ENCODE peak calls at places on chromosomes 5 and 9, in eight cellular contexts. One of them, this sample, is unnamed. For H3K4me1, the result is how much of the 10 kb centered on the place peaks cover.

GRCh38 chr5:126912607-126913006 is 117.8 kb downstream of the MARCHF3 start:
- DNase-seq in A673: no peak
- DNase-seq in gastrocnemius medialis: no peak
- DNase-seq in GM23248: peak
- DNase-seq in thoracic aorta: no peak
- DNase-seq in left lung: no peak
- DNase-seq in thyroid gland: no peak
- DNase-seq in cardiac muscle cell: no peak
- DNase-seq in this sample: no peak

GRCh38 chr9:132094314-132094791 is 14.7 kb upstream of the MED27 start:
- DNase-seq in A673: no peak
- DNase-seq in gastrocnemius medialis: no peak
- DNase-seq in GM23248: peak
- DNase-seq in thoracic aorta: no peak
- DNase-seq in left lung: no peak
- DNase-seq in thyroid gland: no peak
- DNase-seq in cardiac muscle cell: no peak
- DNase-seq in this sample: no peak

GRCh38 chr5:157308826-157309465 is 43.0 kb downstream of the CYFIP2 start:
- DNase-seq in A673: peak
- DNase-seq in gastrocnemius medialis: no peak
- DNase-seq in GM23248: peak
- DNase-seq in thoracic aorta: no peak
- DNase-seq in left lung: no peak
- DNase-seq in thyroid gland: no peak
- DNase-seq in cardiac muscle cell: no peak
- DNase-seq in this sample: no peak

GRCh38 chr9:4223434-4223833 is 76.4 kb downstream of the GLIS3 start:
- DNase-seq in A673: no peak
- DNase-seq in gastrocnemius medialis: no peak
- DNase-seq in GM23248: no peak
- DNase-seq in thoracic aorta: no peak
- DNase-seq in left lung: no peak
- DNase-seq in thyroid gland: no peak
- DNase-seq in cardiac muscle cell: no peak
- DNase-seq in this sample: no peak

GRCh38 chr5:163473613-163474243 is 13.3 kb downstream of the HMMR start:
- DNase-seq in A673: no peak
- DNase-seq in gastrocnemius medialis: no peak
- DNase-seq in GM23248: no peak
- DNase-seq in thoracic aorta: no peak
- DNase-seq in left lung: no peak
- DNase-seq in thyroid gland: no peak
- DNase-seq in cardiac muscle cell: no peak
- DNase-seq in this sample: no peak

GRCh38 chr5:66596791-66597757 is 881 bp downstream of the MAST4 start:
- DNase-seq in A673: peak
- DNase-seq in gastrocnemius medialis: no peak
- DNase-seq in GM23248: peak
- DNase-seq in thoracic aorta: no peak
- DNase-seq in left lung: peak
- DNase-seq in thyroid gland: peak
- DNase-seq in cardiac muscle cell: peak
- DNase-seq in this sample: peak

GRCh38 chr5:2259494-2260107 is 376.9 kb upstream of the IRX4 start:
- DNase-seq in A673: no peak
- DNase-seq in gastrocnemius medialis: no peak
- DNase-seq in GM23248: no peak
- DNase-seq in thoracic aorta: no peak
- DNase-seq in left lung: peak
- DNase-seq in thyroid gland: no peak
- DNase-seq in cardiac muscle cell: no peak
- DNase-seq in this sample: no peak

GRCh38 chr9:124133752-124134151 is 122.2 kb downstream of the LHX2 start:
- DNase-seq in A673: no peak
- DNase-seq in gastrocnemius medialis: no peak
- DNase-seq in GM23248: peak
- DNase-seq in thoracic aorta: no peak
- DNase-seq in left lung: no peak
- DNase-seq in thyroid gland: no peak
- DNase-seq in cardiac muscle cell: peak
- DNase-seq in this sample: peak

GRCh38 chr5:179261301-179262125 is 83.7 kb downstream of the ADAMTS2 start:
- DNase-seq in A673: no peak
- DNase-seq in gastrocnemius medialis: no peak
- DNase-seq in GM23248: peak
- DNase-seq in thoracic aorta: no peak
- DNase-seq in left lung: peak
- DNase-seq in thyroid gland: no peak
- DNase-seq in cardiac muscle cell: peak
- DNase-seq in this sample: peak

GRCh38 chr9:81590688-81591087 is 98.7 kb downstream of the TLE1 start:
- DNase-seq in A673: no peak
- DNase-seq in gastrocnemius medialis: no peak
- DNase-seq in GM23248: no peak
- DNase-seq in thoracic aorta: no peak
- DNase-seq in left lung: no peak
- DNase-seq in thyroid gland: no peak
- DNase-seq in cardiac muscle cell: no peak
- DNase-seq in this sample: no peak

GRCh38 chr5:74919487-74919886 is 53.3 kb upstream of the FAM169A start:
- DNase-seq in A673: peak
- DNase-seq in gastrocnemius medialis: no peak
- DNase-seq in GM23248: peak
- DNase-seq in thoracic aorta: no peak
- DNase-seq in left lung: no peak
- DNase-seq in thyroid gland: no peak
- DNase-seq in cardiac muscle cell: peak
- DNase-seq in this sample: no peak

GRCh38 chr5:38923661-38924451 is 78.0 kb downstream of the OSMR start:
- DNase-seq in A673: no peak
- DNase-seq in gastrocnemius medialis: no peak
- DNase-seq in GM23248: peak
- DNase-seq in thoracic aorta: no peak
- DNase-seq in left lung: no peak
- DNase-seq in thyroid gland: no peak
- DNase-seq in cardiac muscle cell: no peak
- DNase-seq in this sample: no peak

GRCh38 chr5:154405078-154405792 is 40.6 kb upstream of the SAP30L start:
- DNase-seq in A673: peak
- DNase-seq in gastrocnemius medialis: peak
- DNase-seq in GM23248: peak
- DNase-seq in thoracic aorta: peak
- DNase-seq in left lung: peak
- DNase-seq in thyroid gland: peak
- DNase-seq in cardiac muscle cell: peak
- DNase-seq in this sample: peak

GRCh38 chr5:108858959-108859358 is 111.3 kb downstream of the FER start:
- DNase-seq in A673: peak
- DNase-seq in gastrocnemius medialis: no peak
- DNase-seq in GM23248: peak
- DNase-seq in thoracic aorta: no peak
- DNase-seq in left lung: no peak
- DNase-seq in thyroid gland: no peak
- DNase-seq in cardiac muscle cell: no peak
- DNase-seq in this sample: no peak

GRCh38 chr9:27337833-27338526 is 41.0 kb upstream of the EQTN start:
- DNase-seq in A673: no peak
- DNase-seq in gastrocnemius medialis: no peak
- DNase-seq in GM23248: no peak
- DNase-seq in thoracic aorta: no peak
- DNase-seq in left lung: no peak
- DNase-seq in thyroid gland: no peak
- DNase-seq in cardiac muscle cell: no peak
- DNase-seq in this sample: no peak

GRCh38 chr5:10478436-10478835 is 36.8 kb downstream of the ROPN1L start:
- DNase-seq in A673: no peak
- DNase-seq in gastrocnemius medialis: no peak
- DNase-seq in GM23248: peak
- DNase-seq in thoracic aorta: no peak
- DNase-seq in left lung: no peak
- DNase-seq in thyroid gland: no peak
- DNase-seq in cardiac muscle cell: no peak
- DNase-seq in this sample: no peak

GRCh38 chr5:173420108-173420507 is 91.9 kb upstream of the STC2 start:
- DNase-seq in A673: no peak
- DNase-seq in gastrocnemius medialis: no peak
- DNase-seq in GM23248: peak
- DNase-seq in thoracic aorta: no peak
- DNase-seq in left lung: no peak
- DNase-seq in thyroid gland: no peak
- DNase-seq in cardiac muscle cell: no peak
- DNase-seq in this sample: peak

GRCh38 chr9:4662989-4663792 is 1.1 kb downstream of the PLPP6 start:
- DNase-seq in A673: peak
- DNase-seq in gastrocnemius medialis: no peak
- DNase-seq in GM23248: peak
- DNase-seq in thoracic aorta: no peak
- DNase-seq in left lung: no peak
- DNase-seq in thyroid gland: no peak
- DNase-seq in cardiac muscle cell: no peak
- DNase-seq in this sample: no peak

GRCh38 chr5:6086871-6087270 is 291.5 kb downstream of the MED10 start:
- DNase-seq in A673: no peak
- DNase-seq in gastrocnemius medialis: no peak
- DNase-seq in GM23248: no peak
- DNase-seq in thoracic aorta: no peak
- DNase-seq in left lung: no peak
- DNase-seq in thyroid gland: no peak
- DNase-seq in cardiac muscle cell: no peak
- DNase-seq in this sample: no peak

GRCh38 chr9:137439158-137439714 is 1.9 kb downstream of the ENTPD8 start:
- DNase-seq in A673: no peak
- DNase-seq in gastrocnemius medialis: no peak
- DNase-seq in GM23248: no peak
- DNase-seq in thoracic aorta: no peak
- DNase-seq in left lung: peak
- DNase-seq in thyroid gland: no peak
- DNase-seq in cardiac muscle cell: no peak
- DNase-seq in this sample: no peak

GRCh38 chr9:137438591-137439157 is 2.5 kb downstream of the ENTPD8 start:
- DNase-seq in A673: no peak
- DNase-seq in gastrocnemius medialis: no peak
- DNase-seq in GM23248: no peak
- DNase-seq in thoracic aorta: no peak
- DNase-seq in left lung: peak
- DNase-seq in thyroid gland: no peak
- DNase-seq in cardiac muscle cell: no peak
- DNase-seq in this sample: peak

GRCh38 chr9:137441289-137441934 is at the start of gene ENTPD8:
- DNase-seq in A673: peak
- DNase-seq in gastrocnemius medialis: no peak
- DNase-seq in GM23248: peak
- DNase-seq in thoracic aorta: no peak
- DNase-seq in left lung: peak
- DNase-seq in thyroid gland: peak
- DNase-seq in cardiac muscle cell: peak
- DNase-seq in this sample: peak

GRCh38 chr9:137444106-137444790 is 3.1 kb upstream of the ENTPD8 start:
- DNase-seq in A673: no peak
- DNase-seq in gastrocnemius medialis: no peak
- DNase-seq in GM23248: no peak
- DNase-seq in thoracic aorta: no peak
- DNase-seq in left lung: peak
- DNase-seq in thyroid gland: no peak
- DNase-seq in cardiac muscle cell: no peak
- DNase-seq in this sample: no peak

DNA sequence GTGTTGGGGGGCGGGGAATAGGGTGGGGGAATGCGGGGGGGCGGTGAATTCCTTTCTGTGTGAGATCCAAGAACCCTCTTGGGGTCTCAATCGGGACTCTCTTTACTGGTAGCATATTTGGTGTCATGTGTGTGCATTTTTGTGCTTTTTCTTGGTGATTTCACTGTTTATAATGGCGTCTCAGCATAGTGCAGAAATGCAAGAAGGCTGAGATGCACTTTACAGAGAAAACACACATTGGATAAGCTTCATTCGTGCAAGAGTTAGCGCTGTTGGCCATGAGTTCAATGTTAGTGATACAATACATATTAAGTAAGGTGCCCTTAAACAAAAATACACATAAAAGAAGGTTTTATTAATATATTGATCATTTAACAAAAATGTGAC is 771 bp upstream of the ENTPD8 start:
- DNase-seq in A673: no peak
- DNase-seq in gastrocnemius medialis: no peak
- DNase-seq in GM23248: no peak
- DNase-seq in thoracic aorta: no peak
- DNase-seq in left lung: no peak
- DNase-seq in thyroid gland: no peak
- DNase-seq in cardiac muscle cell: no peak
- DNase-seq in this sample: no peak
- H3K4me3 ChIP-seq in A673: no peak
- H3K4me3 ChIP-seq in gastrocnemius medialis: no peak
- H3K4me3 ChIP-seq in GM23248: no peak
- H3K4me3 ChIP-seq in thoracic aorta: peak
- H3K4me3 ChIP-seq in left lung: no peak
- H3K4me3 ChIP-seq in thyroid gland: no peak
- H3K4me3 ChIP-seq in cardiac muscle cell: peak
- H3K4me3 ChIP-seq in this sample: no peak

GRCh38 chr9:121568101-121568460 is 68.4 kb upstream of the GGTA1 start:
- DNase-seq in A673: no peak
- DNase-seq in gastrocnemius medialis: no peak
- DNase-seq in GM23248: no peak
- DNase-seq in thoracic aorta: no peak
- DNase-seq in left lung: no peak
- DNase-seq in thyroid gland: no peak
- DNase-seq in cardiac muscle cell: no peak
- DNase-seq in this sample: no peak
- H3K4me1 ChIP-seq in A673: under half
- H3K4me1 ChIP-seq in gastrocnemius medialis: half or more
- H3K4me1 ChIP-seq in GM23248: under half
- H3K4me1 ChIP-seq in thoracic aorta: half or more
- H3K4me1 ChIP-seq in left lung: under half
- H3K4me1 ChIP-seq in thyroid gland: under half
- H3K4me1 ChIP-seq in cardiac muscle cell: under half
- H3K4me1 ChIP-seq in this sample: under half

DNA sequence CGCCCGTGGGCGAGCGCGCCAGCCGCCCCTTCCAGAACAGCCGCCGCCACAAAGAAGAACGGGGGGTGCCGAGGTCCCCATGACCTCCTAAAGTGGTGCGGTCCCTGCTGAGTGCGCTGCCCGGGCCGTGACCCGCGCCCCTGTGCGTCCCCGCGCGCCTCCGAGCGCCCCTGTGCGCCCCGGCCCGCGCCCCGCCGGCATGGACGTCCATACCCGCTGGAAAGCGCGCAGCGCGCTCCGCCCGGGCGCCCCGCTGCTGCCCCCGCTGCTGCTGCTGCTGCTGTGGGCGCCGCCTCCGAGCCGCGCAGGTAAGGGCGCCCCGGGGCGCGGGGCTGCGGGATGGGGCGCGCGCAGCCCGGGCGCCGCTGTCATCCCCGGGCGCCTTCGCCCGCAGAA is 384 bp downstream of the COL5A1 start:
- DNase-seq in A673: no peak
- DNase-seq in gastrocnemius medialis: no peak
- DNase-seq in GM23248: no peak
- DNase-seq in thoracic aorta: no peak
- DNase-seq in left lung: peak
- DNase-seq in thyroid gland: no peak
- DNase-seq in cardiac muscle cell: peak
- DNase-seq in this sample: no peak
- H3K4me3 ChIP-seq in A673: peak
- H3K4me3 ChIP-seq in gastrocnemius medialis: peak
- H3K4me3 ChIP-seq in GM23248: peak
- H3K4me3 ChIP-seq in thoracic aorta: peak
- H3K4me3 ChIP-seq in left lung: peak
- H3K4me3 ChIP-seq in thyroid gland: no peak
- H3K4me3 ChIP-seq in cardiac muscle cell: peak
- H3K4me3 ChIP-seq in this sample: peak

GRCh38 chr5:180291234-180291940 is 496 bp downstream of the MAPK9 start:
- DNase-seq in A673: no peak
- DNase-seq in gastrocnemius medialis: no peak
- DNase-seq in GM23248: no peak
- DNase-seq in thoracic aorta: no peak
- DNase-seq in left lung: no peak
- DNase-seq in thyroid gland: peak
- DNase-seq in cardiac muscle cell: peak
- DNase-seq in this sample: peak
- H3K4me1 ChIP-seq in A673: under half
- H3K4me1 ChIP-seq in gastrocnemius medialis: under half
- H3K4me1 ChIP-seq in GM23248: under half
- H3K4me1 ChIP-seq in thoracic aorta: under half
- H3K4me1 ChIP-seq in left lung: under half
- H3K4me1 ChIP-seq in thyroid gland: under half
- H3K4me1 ChIP-seq in cardiac muscle cell: under half
- H3K4me1 ChIP-seq in this sample: under half

This sample was measured in BE2C.